ENCODE peak calls at places on chromosome 1, in eight cellular contexts. E, I, W, H, K, U, X and M are unnamed samples.

GRCh38 chr1:209176866-209177430 is 406.6 kb upstream of the CAMK1G start:
- DNase-seq in E (no peak), I (no peak), W (no peak), H (no peak), K (no peak), U (no peak), X (no peak), M (no peak)

GRCh38 chr1:224524679-224525078 is 90.1 kb upstream of the WDR26 start:
- DNase-seq in E (no peak), I (peak), W (no peak), H (no peak), K (no peak), U (no peak), X (no peak), M (peak)

GRCh38 chr1:229768232-229768631 is 142.2 kb downstream of the URB2 start:
- DNase-seq in E (no peak), I (no peak), W (no peak), H (no peak), K (no peak), U (no peak), X (no peak), M (no peak)

GRCh38 chr1:20166047-20166446 is 19.8 kb upstream of the UBXN10 start:
- DNase-seq in E (no peak), I (no peak), W (no peak), H (no peak), K (no peak), U (no peak), X (no peak), M (no peak)

GRCh38 chr1:209685835-209686234 is 10.6 kb downstream of the G0S2 start:
- DNase-seq in E (no peak), I (no peak), W (no peak), H (no peak), K (no peak), U (no peak), X (no peak), M (no peak)

GRCh38 chr1:6009120-6010040 is 17.2 kb upstream of the NPHP4 start:
- DNase-seq in E (no peak), I (no peak), W (peak), H (no peak), K (no peak), U (no peak), X (peak), M (no peak)

GRCh38 chr1:203492486-203493130 is 1.3 kb upstream of the OPTC start:
- DNase-seq in E (no peak), I (no peak), W (no peak), H (no peak), K (peak), U (no peak), X (no peak), M (no peak)

GRCh38 chr1:228541725-228542124 is 54.5 kb downstream of the RNF187 start:
- DNase-seq in E (no peak), I (no peak), W (no peak), H (no peak), K (no peak), U (no peak), X (no peak), M (no peak)

GRCh38 chr1:231383159-231383855 is 38.8 kb downstream of the EGLN1 start:
- DNase-seq in E (no peak), I (no peak), W (no peak), H (no peak), K (no peak), U (no peak), X (no peak), M (no peak)

GRCh38 chr1:47230692-47231313 is 1.2 kb downstream of the TAL1 start:
- DNase-seq in E (no peak), I (no peak), W (no peak), H (peak), K (no peak), U (peak), X (no peak), M (no peak)

GRCh38 chr1:220670365-220670764 is 19.8 kb upstream of the C1orf115 start:
- DNase-seq in E (no peak), I (no peak), W (no peak), H (no peak), K (no peak), U (no peak), X (no peak), M (no peak)

GRCh38 chr1:224433671-224434446 is 738 bp downstream of the WDR26 start:
- DNase-seq in E (peak), I (peak), W (peak), H (peak), K (peak), U (peak), X (peak), M (no peak)

GRCh38 chr1:175901076-175901475 is 157.7 kb upstream of the TNR start:
- DNase-seq in E (no peak), I (no peak), W (no peak), H (no peak), K (no peak), U (no peak), X (no peak), M (no peak)

GRCh38 chr1:9281071-9281827 is 11.4 kb upstream of the SPSB1 start:
- DNase-seq in E (no peak), I (peak), W (no peak), H (no peak), K (no peak), U (no peak), X (peak), M (peak)

GRCh38 chr1:205317311-205317917 is 4.1 kb downstream of the NUAK2 start:
- DNase-seq in E (peak), I (no peak), W (peak), H (no peak), K (peak), U (peak), X (peak), M (no peak)

GRCh38 chr1:237394263-237394662 is 352.3 kb downstream of the RYR2 start:
- DNase-seq in E (no peak), I (no peak), W (no peak), H (no peak), K (no peak), U (no peak), X (no peak), M (no peak)

GRCh38 chr1:193115629-193116227 is 6.1 kb upstream of the CDC73 start:
- DNase-seq in E (no peak), I (peak), W (no peak), H (no peak), K (no peak), U (no peak), X (no peak), M (peak)